ENCODE peak calls at places on chromosomes 5 and 9, in six cellular contexts. One of them, this sample, is unnamed.

GRCh38 chr5:11273180-11273882 is 512.3 kb upstream of the DAP start:
- DNase-seq in NCI-H1105 treated with DMSO at 0.1 percent for 48 hours: no peak
- DNase-seq in amniotic stem cell: no peak
- DNase-seq in cortex of kidney: no peak
- DNase-seq in WTC11: no peak
- DNase-seq in NCI-H1417 treated with DMSO at 0.1 percent for 48 hours: peak; percentile 17
- DNase-seq in this sample: no peak

GRCh38 chr5:60205071-60205470 is 311.5 kb upstream of the PDE4D start:
- DNase-seq in WTC11: no peak
- DNase-seq in cortex of kidney: no peak
- DNase-seq in NCI-H1105 treated with DMSO at 0.1 percent for 48 hours: no peak
- DNase-seq in NCI-H1417 treated with DMSO at 0.1 percent for 48 hours: no peak
- DNase-seq in amniotic stem cell: no peak
- DNase-seq in this sample: no peak

GRCh38 chr5:157266286-157267007 is 524 bp downstream of the CYFIP2 start:
- DNase-seq in WTC11: peak; percentile 68
- DNase-seq in cortex of kidney: no peak
- DNase-seq in amniotic stem cell: no peak
- DNase-seq in NCI-H1105 treated with DMSO at 0.1 percent for 48 hours: peak; percentile 29
- DNase-seq in NCI-H1417 treated with DMSO at 0.1 percent for 48 hours: no peak
- DNase-seq in this sample: peak; percentile 10

GRCh38 chr9:73006986-73007385 is 54.1 kb upstream of the ALDH1A1 start:
- DNase-seq in amniotic stem cell: no peak
- DNase-seq in cortex of kidney: no peak
- DNase-seq in WTC11: no peak
- DNase-seq in NCI-H1105 treated with DMSO at 0.1 percent for 48 hours: no peak
- DNase-seq in NCI-H1417 treated with DMSO at 0.1 percent for 48 hours: no peak
- DNase-seq in this sample: no peak

GRCh38 chr5:5063533-5063953 is 76.6 kb upstream of the ADAMTS16 start:
- DNase-seq in WTC11: peak; percentile 30
- DNase-seq in amniotic stem cell: no peak
- DNase-seq in NCI-H1417 treated with DMSO at 0.1 percent for 48 hours: no peak
- DNase-seq in cortex of kidney: no peak
- DNase-seq in NCI-H1105 treated with DMSO at 0.1 percent for 48 hours: no peak
- DNase-seq in this sample: no peak

GRCh38 chr5:16842916-16843315 is 93.2 kb downstream of the MYO10 start:
- DNase-seq in NCI-H1417 treated with DMSO at 0.1 percent for 48 hours: no peak
- DNase-seq in amniotic stem cell: no peak
- DNase-seq in NCI-H1105 treated with DMSO at 0.1 percent for 48 hours: no peak
- DNase-seq in WTC11: no peak
- DNase-seq in cortex of kidney: no peak
- DNase-seq in this sample: no peak

GRCh38 chr5:172411423-172412111 is 42.8 kb downstream of the SH3PXD2B start:
- DNase-seq in amniotic stem cell: no peak
- DNase-seq in WTC11: no peak
- DNase-seq in NCI-H1417 treated with DMSO at 0.1 percent for 48 hours: no peak
- DNase-seq in cortex of kidney: no peak
- DNase-seq in NCI-H1105 treated with DMSO at 0.1 percent for 48 hours: no peak
- DNase-seq in this sample: no peak

GRCh38 chr9:91720746-91721705 is 229.0 kb downstream of the ROR2 start:
- DNase-seq in WTC11: no peak
- DNase-seq in cortex of kidney: no peak
- DNase-seq in amniotic stem cell: no peak
- DNase-seq in NCI-H1417 treated with DMSO at 0.1 percent for 48 hours: no peak
- DNase-seq in NCI-H1105 treated with DMSO at 0.1 percent for 48 hours: no peak
- DNase-seq in this sample: no peak

GRCh38 chr5:16693879-16694278 is 77.1 kb upstream of the RETREG1 start:
- DNase-seq in cortex of kidney: no peak
- DNase-seq in NCI-H1417 treated with DMSO at 0.1 percent for 48 hours: no peak
- DNase-seq in WTC11: no peak
- DNase-seq in amniotic stem cell: no peak
- DNase-seq in NCI-H1105 treated with DMSO at 0.1 percent for 48 hours: peak; percentile 23
- DNase-seq in this sample: no peak

GRCh38 chr5:17239953-17240352 is 22.5 kb downstream of the BASP1 start:
- DNase-seq in amniotic stem cell: no peak
- DNase-seq in NCI-H1417 treated with DMSO at 0.1 percent for 48 hours: no peak
- DNase-seq in cortex of kidney: no peak
- DNase-seq in WTC11: no peak
- DNase-seq in NCI-H1105 treated with DMSO at 0.1 percent for 48 hours: no peak
- DNase-seq in this sample: no peak

GRCh38 chr9:28770827-28771226 is 1197.5 kb upstream of the C9orf72 start:
- DNase-seq in NCI-H1105 treated with DMSO at 0.1 percent for 48 hours: peak; percentile 46
- DNase-seq in WTC11: no peak
- DNase-seq in amniotic stem cell: no peak
- DNase-seq in cortex of kidney: no peak
- DNase-seq in NCI-H1417 treated with DMSO at 0.1 percent for 48 hours: no peak
- DNase-seq in this sample: no peak

GRCh38 chr5:73624888-73625287 is 1.1 kb upstream of the ARHGEF28 start:
- DNase-seq in WTC11: peak; percentile 48
- DNase-seq in cortex of kidney: no peak
- DNase-seq in NCI-H1105 treated with DMSO at 0.1 percent for 48 hours: no peak
- DNase-seq in amniotic stem cell: no peak
- DNase-seq in NCI-H1417 treated with DMSO at 0.1 percent for 48 hours: no peak
- DNase-seq in this sample: no peak

GRCh38 chr9:2085719-2086515 is 70.8 kb downstream of the SMARCA2 start:
- DNase-seq in NCI-H1417 treated with DMSO at 0.1 percent for 48 hours: no peak
- DNase-seq in amniotic stem cell: no peak
- DNase-seq in cortex of kidney: no peak
- DNase-seq in NCI-H1105 treated with DMSO at 0.1 percent for 48 hours: no peak
- DNase-seq in WTC11: no peak
- DNase-seq in this sample: no peak

GRCh38 chr9:98552306-98552705 is 156.4 kb downstream of the GABBR2 start:
- DNase-seq in WTC11: no peak
- DNase-seq in NCI-H1105 treated with DMSO at 0.1 percent for 48 hours: no peak
- DNase-seq in amniotic stem cell: no peak
- DNase-seq in cortex of kidney: no peak
- DNase-seq in NCI-H1417 treated with DMSO at 0.1 percent for 48 hours: no peak
- DNase-seq in this sample: no peak

GRCh38 chr9:124286292-124286931 is 28.7 kb downstream of the NEK6 start:
- DNase-seq in cortex of kidney: no peak
- DNase-seq in NCI-H1417 treated with DMSO at 0.1 percent for 48 hours: no peak
- DNase-seq in amniotic stem cell: peak; percentile 67
- DNase-seq in WTC11: no peak
- DNase-seq in NCI-H1105 treated with DMSO at 0.1 percent for 48 hours: no peak
- DNase-seq in this sample: peak; percentile 72

GRCh38 chr9:128211551-128212281 is 8.5 kb downstream of the DNM1 start:
- DNase-seq in WTC11: no peak
- DNase-seq in NCI-H1105 treated with DMSO at 0.1 percent for 48 hours: no peak
- DNase-seq in cortex of kidney: no peak
- DNase-seq in amniotic stem cell: no peak
- DNase-seq in NCI-H1417 treated with DMSO at 0.1 percent for 48 hours: no peak
- DNase-seq in this sample: no peak

GRCh38 chr5:135020111-135020895 is 13.7 kb downstream of the PITX1 start:
- DNase-seq in NCI-H1105 treated with DMSO at 0.1 percent for 48 hours: no peak
- DNase-seq in WTC11: peak; percentile 11
- DNase-seq in NCI-H1417 treated with DMSO at 0.1 percent for 48 hours: no peak
- DNase-seq in amniotic stem cell: no peak
- DNase-seq in cortex of kidney: no peak
- DNase-seq in this sample: no peak

GRCh38 chr5:1033178-1033577 is 24.6 kb downstream of the NKD2 start:
- DNase-seq in NCI-H1105 treated with DMSO at 0.1 percent for 48 hours: no peak
- DNase-seq in WTC11: no peak
- DNase-seq in NCI-H1417 treated with DMSO at 0.1 percent for 48 hours: no peak
- DNase-seq in amniotic stem cell: no peak
- DNase-seq in cortex of kidney: no peak
- DNase-seq in this sample: no peak

GRCh38 chr9:121593066-121593465 is 58.4 kb upstream of the DAB2IP start:
- DNase-seq in cortex of kidney: no peak
- DNase-seq in WTC11: no peak
- DNase-seq in NCI-H1105 treated with DMSO at 0.1 percent for 48 hours: no peak
- DNase-seq in amniotic stem cell: no peak
- DNase-seq in NCI-H1417 treated with DMSO at 0.1 percent for 48 hours: no peak
- DNase-seq in this sample: no peak

GRCh38 chr9:14320272-14321245 is 6.6 kb upstream of the NFIB start:
- DNase-seq in cortex of kidney: no peak
- DNase-seq in NCI-H1105 treated with DMSO at 0.1 percent for 48 hours: no peak
- DNase-seq in NCI-H1417 treated with DMSO at 0.1 percent for 48 hours: no peak
- DNase-seq in amniotic stem cell: no peak
- DNase-seq in WTC11: no peak
- DNase-seq in this sample: no peak

GRCh38 chr5:148620696-148621095 is 33.6 kb downstream of the HTR4 start:
- DNase-seq in WTC11: no peak
- DNase-seq in cortex of kidney: no peak
- DNase-seq in amniotic stem cell: no peak
- DNase-seq in NCI-H1105 treated with DMSO at 0.1 percent for 48 hours: no peak
- DNase-seq in NCI-H1417 treated with DMSO at 0.1 percent for 48 hours: no peak
- DNase-seq in this sample: no peak

GRCh38 chr5:72596956-72597355 is 89.7 kb upstream of the ZNF366 start:
- DNase-seq in NCI-H1105 treated with DMSO at 0.1 percent for 48 hours: no peak
- DNase-seq in WTC11: no peak
- DNase-seq in amniotic stem cell: no peak
- DNase-seq in NCI-H1417 treated with DMSO at 0.1 percent for 48 hours: no peak
- DNase-seq in cortex of kidney: no peak
- DNase-seq in this sample: no peak

GRCh38 chr9:91992636-91993035 is 42.6 kb upstream of the ROR2 start:
- DNase-seq in amniotic stem cell: no peak
- DNase-seq in NCI-H1417 treated with DMSO at 0.1 percent for 48 hours: no peak
- DNase-seq in cortex of kidney: no peak
- DNase-seq in NCI-H1105 treated with DMSO at 0.1 percent for 48 hours: no peak
- DNase-seq in WTC11: no peak
- DNase-seq in this sample: no peak

GRCh38 chr9:113313276-113313675 is 10.1 kb upstream of the RNF183 start:
- DNase-seq in NCI-H1417 treated with DMSO at 0.1 percent for 48 hours: no peak
- DNase-seq in WTC11: no peak
- DNase-seq in cortex of kidney: no peak
- DNase-seq in NCI-H1105 treated with DMSO at 0.1 percent for 48 hours: no peak
- DNase-seq in amniotic stem cell: no peak
- DNase-seq in this sample: no peak

GRCh38 chr5:56207537-56207936 is 25.6 kb downstream of the ANKRD55 start:
- DNase-seq in amniotic stem cell: no peak
- DNase-seq in cortex of kidney: no peak
- DNase-seq in WTC11: no peak
- DNase-seq in NCI-H1417 treated with DMSO at 0.1 percent for 48 hours: no peak
- DNase-seq in NCI-H1105 treated with DMSO at 0.1 percent for 48 hours: no peak
- DNase-seq in this sample: no peak

GRCh38 chr9:78468231-78468630 is 171.3 kb downstream of the PSAT1 start:
- DNase-seq in NCI-H1417 treated with DMSO at 0.1 percent for 48 hours: no peak
- DNase-seq in NCI-H1105 treated with DMSO at 0.1 percent for 48 hours: no peak
- DNase-seq in cortex of kidney: no peak
- DNase-seq in WTC11: no peak
- DNase-seq in amniotic stem cell: no peak
- DNase-seq in this sample: no peak

GRCh38 chr5:149581192-149581861 is at the start of gene ARHGEF37:
- DNase-seq in NCI-H1417 treated with DMSO at 0.1 percent for 48 hours: no peak
- DNase-seq in cortex of kidney: peak; percentile 51
- DNase-seq in WTC11: peak; percentile 53
- DNase-seq in NCI-H1105 treated with DMSO at 0.1 percent for 48 hours: peak; percentile 56
- DNase-seq in amniotic stem cell: no peak
- DNase-seq in this sample: no peak

GRCh38 chr9:13970426-13970825 is 343.5 kb downstream of the NFIB start:
- DNase-seq in cortex of kidney: no peak
- DNase-seq in amniotic stem cell: no peak
- DNase-seq in NCI-H1417 treated with DMSO at 0.1 percent for 48 hours: no peak
- DNase-seq in WTC11: no peak
- DNase-seq in NCI-H1105 treated with DMSO at 0.1 percent for 48 hours: no peak
- DNase-seq in this sample: no peak

GRCh38 chr9:125399165-125399564 is 137.5 kb downstream of the GAPVD1 start:
- DNase-seq in WTC11: no peak
- DNase-seq in NCI-H1417 treated with DMSO at 0.1 percent for 48 hours: no peak
- DNase-seq in NCI-H1105 treated with DMSO at 0.1 percent for 48 hours: no peak
- DNase-seq in amniotic stem cell: no peak
- DNase-seq in cortex of kidney: no peak
- DNase-seq in this sample: no peak

GRCh38 chr9:37936376-37936775 is 32.4 kb upstream of the SLC25A51 start:
- DNase-seq in amniotic stem cell: no peak
- DNase-seq in NCI-H1417 treated with DMSO at 0.1 percent for 48 hours: no peak
- DNase-seq in cortex of kidney: no peak
- DNase-seq in NCI-H1105 treated with DMSO at 0.1 percent for 48 hours: no peak
- DNase-seq in WTC11: no peak
- DNase-seq in this sample: no peak

GRCh38 chr9:107170801-107171200 is 112.3 kb upstream of the RAD23B start:
- DNase-seq in NCI-H1105 treated with DMSO at 0.1 percent for 48 hours: no peak
- DNase-seq in amniotic stem cell: no peak
- DNase-seq in cortex of kidney: no peak
- DNase-seq in NCI-H1417 treated with DMSO at 0.1 percent for 48 hours: no peak
- DNase-seq in WTC11: no peak
- DNase-seq in this sample: no peak

GRCh38 chr5:132421442-132421841 is 51.9 kb downstream of the SLC22A5 start:
- DNase-seq in NCI-H1417 treated with DMSO at 0.1 percent for 48 hours: no peak
- DNase-seq in cortex of kidney: no peak
- DNase-seq in WTC11: no peak
- DNase-seq in amniotic stem cell: no peak
- DNase-seq in NCI-H1105 treated with DMSO at 0.1 percent for 48 hours: no peak
- DNase-seq in this sample: no peak

GRCh38 chr5:179371681-179372675 is 26.7 kb upstream of the ADAMTS2 start:
- DNase-seq in WTC11: peak; percentile 8
- DNase-seq in amniotic stem cell: no peak
- DNase-seq in NCI-H1417 treated with DMSO at 0.1 percent for 48 hours: peak; percentile 55
- DNase-seq in cortex of kidney: no peak
- DNase-seq in NCI-H1105 treated with DMSO at 0.1 percent for 48 hours: peak; percentile 55
- DNase-seq in this sample: no peak

GRCh38 chr5:110086658-110087388 is 397.1 kb downstream of the MAN2A1 start:
- DNase-seq in NCI-H1105 treated with DMSO at 0.1 percent for 48 hours: no peak
- DNase-seq in NCI-H1417 treated with DMSO at 0.1 percent for 48 hours: no peak
- DNase-seq in amniotic stem cell: peak; percentile 65
- DNase-seq in WTC11: no peak
- DNase-seq in cortex of kidney: no peak
- DNase-seq in this sample: no peak

GRCh38 chr9:105007143-105007542 is 79.2 kb upstream of the ABCA1 start:
- DNase-seq in NCI-H1417 treated with DMSO at 0.1 percent for 48 hours: no peak
- DNase-seq in cortex of kidney: no peak
- DNase-seq in amniotic stem cell: no peak
- DNase-seq in NCI-H1105 treated with DMSO at 0.1 percent for 48 hours: no peak
- DNase-seq in WTC11: no peak
- DNase-seq in this sample: peak; percentile 68

GRCh38 chr5:93603711-93604118 is 20.7 kb downstream of the NR2F1 start:
- DNase-seq in NCI-H1105 treated with DMSO at 0.1 percent for 48 hours: no peak
- DNase-seq in NCI-H1417 treated with DMSO at 0.1 percent for 48 hours: no peak
- DNase-seq in amniotic stem cell: no peak
- DNase-seq in WTC11: peak; percentile 46
- DNase-seq in cortex of kidney: no peak
- DNase-seq in this sample: no peak

GRCh38 chr5:134188092-134188491 is 11.3 kb upstream of the SKP1 start:
- DNase-seq in cortex of kidney: no peak
- DNase-seq in amniotic stem cell: no peak
- DNase-seq in NCI-H1105 treated with DMSO at 0.1 percent for 48 hours: no peak
- DNase-seq in NCI-H1417 treated with DMSO at 0.1 percent for 48 hours: no peak
- DNase-seq in WTC11: no peak
- DNase-seq in this sample: no peak

This sample was measured in SW 1271.